ENCODE peak calls at places on chromosomes 3 and 15, in nine cellular contexts. I, E, L, S, G, R, F, O and D are unnamed samples.

GRCh38 chr15:67267440-67267839 is 12.9 kb downstream of the IQCH start:
- ATAC-seq in L (no peak), F (no peak), R (no peak), O (no peak), I (no peak), G (no peak), E (no peak), S (no peak), D (no peak)

GRCh38 chr3:186570941-186571643 is 572 bp downstream of the DNAJB11 start:
- ATAC-seq in E (no peak), L (no peak), F (no peak), S (no peak), I (no peak), O (no peak), G (no peak), R (no peak), D (no peak)

GRCh38 chr3:20064387-20064786 is 24.1 kb downstream of the KAT2B start:
- ATAC-seq in S (no peak), R (no peak), I (no peak), O (no peak), E (no peak), G (no peak), L (no peak), F (no peak), D (no peak)

GRCh38 chr15:60708684-60709083 is 229.7 kb upstream of the ICE2 start:
- ATAC-seq in S (no peak), O (peak), F (no peak), E (no peak), I (no peak), L (no peak), R (no peak), G (no peak), D (no peak)

GRCh38 chr15:61702224-61703120 is 357.8 kb downstream of the VPS13C start:
- ATAC-seq in R (no peak), I (no peak), S (no peak), F (no peak), O (no peak), L (no peak), G (no peak), E (no peak), D (no peak)

GRCh38 chr3:56855856-56856538 is 54.2 kb upstream of the ARHGEF3 start:
- ATAC-seq in S (peak), R (no peak), G (no peak), O (no peak), I (no peak), E (peak), F (peak), L (no peak), D (no peak)

GRCh38 chr3:191220908-191221307 is 21.9 kb downstream of the OSTN start:
- ATAC-seq in O (no peak), S (no peak), G (no peak), I (no peak), R (no peak), F (no peak), L (no peak), E (no peak), D (no peak)

GRCh38 chr3:131561511-131561910 is 58.7 kb upstream of the MRPL3 start:
- ATAC-seq in O (no peak), L (no peak), I (no peak), R (no peak), G (no peak), S (no peak), E (no peak), F (no peak), D (no peak)

GRCh38 chr3:133295199-133295901 is 104.5 kb upstream of the BFSP2 start:
- ATAC-seq in S (peak), O (no peak), L (no peak), F (peak), G (no peak), I (no peak), R (peak), E (peak), D (no peak)

GRCh38 chr3:69088033-69088432 is 3.3 kb downstream of the ARL6IP5 start:
- ATAC-seq in R (no peak), E (no peak), O (no peak), F (no peak), G (no peak), S (no peak), I (no peak), L (no peak), D (no peak)

GRCh38 chr3:186514296-186515002 is 29.7 kb downstream of the CRYGS start:
- ATAC-seq in O (no peak), S (peak), E (no peak), L (peak), F (no peak), R (no peak), G (no peak), I (no peak), D (no peak)

GRCh38 chr3:160806094-160806493 is 50.1 kb downstream of the PPM1L start:
- ATAC-seq in E (no peak), I (no peak), R (no peak), G (no peak), L (no peak), F (no peak), O (no peak), S (peak), D (no peak)

GRCh38 chr3:49248828-49249227 is 28.2 kb downstream of the C3orf62 start:
- ATAC-seq in S (no peak), O (peak), E (peak), R (peak), F (peak), I (peak), L (no peak), G (peak), D (peak)

GRCh38 chr15:50059883-50060282 is 59.1 kb downstream of the ATP8B4 start:
- ATAC-seq in F (peak), I (no peak), G (no peak), R (no peak), O (no peak), E (no peak), L (no peak), S (no peak), D (no peak)

GRCh38 chr15:45148076-45149059 is 18.6 kb downstream of the DUOX1 start:
- ATAC-seq in G (no peak), E (no peak), I (no peak), F (no peak), S (peak), L (no peak), R (no peak), O (no peak), D (no peak)

GRCh38 chr3:19348929-19349564 is 200.7 kb downstream of the KCNH8 start:
- ATAC-seq in O (peak), S (peak), E (peak), F (no peak), G (no peak), I (no peak), L (no peak), R (no peak), D (no peak)

GRCh38 chr3:16290827-16291196 is 25.8 kb downstream of the OXNAD1 start:
- ATAC-seq in R (no peak), F (no peak), O (peak), E (peak), S (no peak), L (peak), I (peak), G (peak), D (no peak)

GRCh38 chr3:159792070-159792469 is 196.6 kb upstream of the IL12A start:
- ATAC-seq in E (no peak), L (no peak), S (peak), R (no peak), O (no peak), G (no peak), I (no peak), F (no peak), D (no peak)

GRCh38 chr3:153372326-153372725 is 210.3 kb downstream of the RAP2B start:
- ATAC-seq in R (peak), S (no peak), L (no peak), G (no peak), O (no peak), F (peak), I (no peak), E (peak), D (peak)

GRCh38 chr3:22951910-22952309 is 251.2 kb upstream of the UBE2E2 start:
- ATAC-seq in R (peak), F (peak), I (no peak), L (no peak), G (no peak), E (no peak), S (no peak), O (peak), D (peak)

GRCh38 chr15:38618242-38618925 is 53.8 kb upstream of the RASGRP1 start:
- ATAC-seq in L (no peak), G (no peak), E (no peak), S (no peak), F (peak), I (no peak), O (no peak), R (peak), D (no peak)

GRCh38 chr3:37417297-37418082 is 243.1 kb upstream of the LRRFIP2 start:
- ATAC-seq in E (no peak), L (no peak), S (no peak), F (no peak), O (no peak), G (no peak), I (no peak), R (no peak), D (no peak)

GRCh38 chr15:67033012-67033411 is 32.4 kb upstream of the SMAD3 start:
- ATAC-seq in E (peak), O (peak), R (peak), G (no peak), F (peak), S (no peak), L (peak), I (peak), D (no peak)

GRCh38 chr3:140014831-140015495 is 80.0 kb downstream of the CLSTN2 start:
- ATAC-seq in G (no peak), E (no peak), S (no peak), I (no peak), R (no peak), O (no peak), L (no peak), F (no peak), D (no peak)

GRCh38 chr3:99023590-99024192 is 122.2 kb upstream of the DCBLD2 start:
- ATAC-seq in F (no peak), S (no peak), I (no peak), R (no peak), E (peak), L (no peak), G (no peak), O (peak), D (no peak)

GRCh38 chr3:89079944-89080343 is 27.5 kb upstream of the EPHA3 start:
- ATAC-seq in E (no peak), I (no peak), G (no peak), S (no peak), F (no peak), R (no peak), L (no peak), O (no peak), D (no peak)

GRCh38 chr3:141050913-141051632 is at the start of gene SPSB4:
- ATAC-seq in S (no peak), R (peak), I (peak), L (peak), O (peak), E (peak), G (no peak), F (peak), D (peak)

GRCh38 chr3:39140341-39140971 is 12.9 kb downstream of the CSRNP1 start:
- ATAC-seq in F (no peak), O (no peak), L (no peak), G (no peak), S (peak), E (no peak), R (no peak), I (no peak), D (no peak)